ENCODE peak calls at places on chromosomes 4 and X, in four cellular contexts. U is K562, G is HepG2, H is SK-N-SH. S is an unnamed sample.

GRCh38 chrX:126847143-126847542 is 27.6 kb downstream of the PRR32 start:
- DNase-seq in U (no peak), G (no peak), H (no peak), S (no peak)

GRCh38 chr4:74838746-74839370 is 44.5 kb upstream of the BTC start:
- DNase-seq in U (no peak), G (no peak), H (no peak), S (no peak)

GRCh38 chr4:70471897-70472296 is at the start of gene MUC7:
- DNase-seq in U (no peak), G (no peak), H (no peak), S (no peak)

GRCh38 chr4:47791978-47792377 is 45.9 kb downstream of the CORIN start:
- DNase-seq in U (no peak), G (no peak), H (no peak), S (no peak)

GRCh38 chr4:72505314-72505744 is 63.7 kb downstream of the ADAMTS3 start:
- DNase-seq in U (peak; percentile 50), G (peak; percentile 24), H (peak; percentile 48), S (peak; percentile 0)

GRCh38 chrX:20511792-20512191 is 245.1 kb upstream of the RPS6KA3 start:
- DNase-seq in U (no peak), G (no peak), H (no peak), S (no peak)

GRCh38 chrX:85570496-85570895 is 191.0 kb upstream of the POF1B start:
- DNase-seq in U (no peak), G (no peak), H (no peak), S (no peak)

GRCh38 chrX:119236599-119237525 is 777 bp downstream of the PGRMC1 start:
- DNase-seq in U (peak; percentile 24), G (no peak), H (peak; percentile 59), S (no peak)

GRCh38 chr4:26048378-26048882 is 134.4 kb downstream of the SMIM20 start:
- DNase-seq in U (no peak), G (no peak), H (peak; percentile 32), S (no peak)

GRCh38 chr4:114563536-114564315 is 34.9 kb upstream of the UGT8 start:
- DNase-seq in U (no peak), G (no peak), H (no peak), S (no peak)

GRCh38 chr4:174320501-174321199 is 36.9 kb downstream of the CEP44 start:
- DNase-seq in U (no peak), G (no peak), H (no peak), S (no peak)

GRCh38 chr4:56465599-56466295 is 1.7 kb upstream of the SRP72 start:
- DNase-seq in U (no peak), G (no peak), H (no peak), S (no peak)

GRCh38 chr4:59987289-59987688 is 1212.8 kb upstream of the ADGRL3 start:
- DNase-seq in U (no peak), G (no peak), H (no peak), S (no peak)

GRCh38 chr4:174523003-174523693 is 860 bp upstream of the HPGD start:
- DNase-seq in U (peak; percentile 21), G (no peak), H (no peak), S (no peak)

GRCh38 chrX:117840645-117841044 is 276.0 kb downstream of the KLHL13 start:
- DNase-seq in U (no peak), G (no peak), H (no peak), S (no peak)

GRCh38 chr4:112938461-112939058 is 110.9 kb upstream of the ANK2 start:
- DNase-seq in U (peak; percentile 10), G (peak; percentile 14), H (peak; percentile 38), S (peak; percentile 31)

DNA sequence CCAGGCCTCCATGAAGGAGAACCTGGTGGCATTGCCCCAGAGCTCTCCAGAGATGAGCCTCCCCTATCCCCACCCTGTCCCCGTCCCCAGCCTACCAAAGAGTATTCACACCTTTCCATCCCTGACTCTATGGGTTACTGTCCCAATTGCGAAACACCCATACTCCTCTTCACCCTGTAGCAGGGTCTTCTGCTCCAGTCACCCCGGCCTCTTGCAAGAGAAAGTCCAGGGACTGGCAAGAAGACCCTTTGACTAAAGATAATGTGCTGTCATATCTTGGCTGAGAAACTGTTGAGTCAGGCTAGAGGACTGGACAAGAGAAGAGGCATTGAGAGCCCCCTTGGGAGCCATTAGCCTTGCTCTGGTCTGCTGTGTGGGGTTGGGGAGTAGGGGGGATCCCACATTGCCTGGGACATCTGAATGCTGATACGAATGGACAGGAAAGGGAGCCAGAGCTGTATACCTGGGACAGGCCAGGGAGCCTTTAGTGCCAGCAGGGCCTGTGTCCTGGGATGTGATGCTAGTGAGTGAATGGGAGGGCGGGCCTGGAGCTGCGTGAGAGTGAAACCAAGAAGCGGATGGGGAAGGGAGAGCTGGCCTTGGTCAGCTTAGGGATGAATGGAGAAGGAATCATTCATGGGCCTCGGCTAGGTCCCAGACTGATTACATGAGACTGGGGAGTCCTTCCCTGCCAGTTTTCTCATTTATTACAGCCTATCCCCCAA is 27.1 kb downstream of the NALF2 start:
- DNase-seq in U (no peak), G (no peak), H (no peak), S (no peak)
- TF ChIP-seq ELF1 in U (no peak), G (no peak), H (no peak), S (no peak)

DNA sequence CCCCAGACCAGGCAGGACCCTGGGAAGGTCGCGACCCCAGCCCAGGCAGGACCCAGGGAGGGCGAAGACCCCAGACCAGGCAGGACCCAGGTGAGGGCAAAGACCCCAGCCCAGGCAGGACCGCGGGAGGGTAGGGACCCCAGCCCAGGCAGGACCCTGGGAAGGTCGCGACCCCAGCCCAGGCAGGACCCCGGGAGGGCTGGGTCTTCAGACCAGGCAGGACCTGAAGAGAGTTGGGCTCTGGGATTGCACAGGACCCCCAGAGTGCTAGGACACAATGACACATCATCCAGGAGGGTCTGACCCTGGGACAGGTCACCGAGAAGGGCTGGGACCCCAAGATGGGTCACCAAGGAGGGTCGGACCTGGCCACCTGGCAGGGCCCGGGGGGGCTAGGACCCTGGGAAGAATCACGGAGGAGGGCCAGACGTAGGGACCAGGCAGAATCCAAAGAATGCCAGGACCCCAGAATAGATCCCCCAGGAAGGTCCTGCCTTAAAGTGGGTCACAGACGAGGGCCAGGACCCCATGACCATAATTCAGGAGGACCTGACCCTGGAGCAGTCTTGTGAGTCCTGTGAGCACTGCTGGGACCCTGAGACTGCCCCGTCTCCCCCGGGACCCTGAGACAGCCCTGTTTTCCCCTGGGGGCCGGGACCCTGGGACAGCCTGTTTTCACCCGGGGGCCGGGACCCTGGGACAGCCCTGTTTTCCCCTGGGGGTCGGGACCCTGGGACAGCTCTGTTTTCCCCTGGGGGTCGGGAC is 1.4 kb downstream of the PCGF3 start:
- DNase-seq in U (no peak), G (no peak), H (no peak), S (no peak)
- TF ChIP-seq SIN3A in U (no peak), G (no peak), H (no peak), S (no peak)

GRCh38 chr4:177375372-177375771 is 65.7 kb downstream of the NEIL3 start:
- DNase-seq in U (no peak), G (no peak), H (no peak), S (no peak)
- TF ChIP-seq ELF1 in U (no peak), G (no peak), H (no peak), S (no peak)

DNA sequence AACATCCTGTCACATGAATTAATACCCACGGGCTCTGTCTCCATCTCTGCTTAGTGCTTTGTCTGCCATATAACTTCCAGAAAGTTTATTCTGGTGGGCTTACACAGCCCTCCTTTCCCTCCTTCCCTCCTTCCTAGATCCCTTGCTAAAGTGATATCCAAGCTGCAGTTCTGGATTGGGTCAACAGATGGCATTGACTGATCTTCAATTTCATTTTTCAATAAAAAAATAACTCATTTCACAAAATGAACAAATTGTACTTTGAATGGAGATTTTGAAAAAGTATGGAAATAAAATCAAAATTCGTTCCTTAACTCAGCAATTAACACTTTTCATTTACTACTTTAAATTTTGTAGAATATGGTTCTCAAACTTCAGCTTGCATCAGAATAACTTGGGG is 94.9 kb downstream of the NXF2 start:
- DNase-seq in U (no peak), G (no peak), H (no peak), S (no peak)
- TF ChIP-seq SIN3A in U (no peak), G (no peak), H (no peak), S (no peak)

DNA sequence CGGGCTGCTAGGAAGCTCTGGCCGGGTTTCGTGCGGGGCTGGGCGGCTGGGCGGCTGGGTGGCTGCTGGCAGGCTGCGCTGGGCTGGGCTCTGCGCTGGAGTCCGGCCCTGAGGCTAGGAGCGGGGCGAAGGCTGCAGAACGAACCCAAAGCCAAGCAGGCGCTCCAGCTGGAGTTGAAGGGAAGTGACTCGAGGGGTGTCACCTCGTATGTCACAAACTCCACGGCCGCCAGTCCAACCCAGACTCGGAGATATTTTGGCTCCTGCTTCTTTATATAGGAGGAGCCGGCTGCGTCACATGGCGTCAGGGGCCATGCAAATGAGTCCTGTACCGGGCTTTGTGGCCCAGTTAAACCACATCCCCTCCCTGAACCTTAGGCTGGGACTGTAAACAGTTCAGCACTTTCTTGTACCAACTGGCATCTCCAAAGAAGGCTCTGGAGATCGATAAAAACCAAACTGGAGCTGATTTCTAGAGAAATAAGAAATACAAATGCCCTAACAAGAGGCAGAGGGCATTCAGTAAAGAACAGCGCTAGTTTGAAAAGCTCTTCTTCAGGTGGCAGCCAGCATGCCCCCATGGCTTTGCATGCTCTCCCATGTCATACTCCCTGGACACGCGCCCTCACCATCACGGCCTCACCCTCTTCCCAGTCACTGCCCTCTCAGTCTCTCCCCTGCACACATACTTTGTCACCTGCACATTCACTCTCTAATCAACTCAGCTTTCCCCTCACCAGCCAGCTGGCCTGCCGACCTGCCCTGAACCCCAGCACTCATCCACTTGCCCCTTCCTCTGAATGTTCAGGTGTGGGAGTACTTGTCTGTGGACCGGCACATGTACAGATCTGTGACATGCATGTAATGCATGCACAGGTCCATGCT is 58.5 kb downstream of the TSC22D3 start:
- DNase-seq in U (no peak), G (no peak), H (peak; percentile 60), S (peak; percentile 46)
- TF ChIP-seq ELF1 in U (no peak), G (no peak), H (no peak), S (no peak)

GRCh38 chr4:6389426-6389825 is 83.0 kb downstream of the PPP2R2C start:
- DNase-seq in U (no peak), G (no peak), H (no peak), S (no peak)

GRCh38 chr4:6386091-6386490 is 86.3 kb downstream of the PPP2R2C start:
- DNase-seq in U (no peak), G (no peak), H (no peak), S (no peak)

GRCh38 chr4:6388713-6389112 is 83.7 kb downstream of the PPP2R2C start:
- DNase-seq in U (no peak), G (no peak), H (no peak), S (no peak)

GRCh38 chr4:6390357-6390756 is 82.1 kb downstream of the PPP2R2C start:
- DNase-seq in U (no peak), G (no peak), H (no peak), S (no peak)

GRCh38 chr4:6387946-6388345 is 84.5 kb downstream of the PPP2R2C start:
- DNase-seq in U (no peak), G (no peak), H (no peak), S (no peak)
- TF ChIP-seq SIN3A in U (no peak), G (no peak), H (no peak), S (no peak)

GRCh38 chrX:12249997-12250396 is 111.7 kb downstream of the FRMPD4 start:
- DNase-seq in U (no peak), G (no peak), H (no peak), S (no peak)

GRCh38 chrX:12240491-12240890 is 102.2 kb downstream of the FRMPD4 start:
- DNase-seq in U (no peak), G (no peak), H (no peak), S (no peak)

GRCh38 chrX:12241026-12241425 is 102.8 kb downstream of the FRMPD4 start:
- DNase-seq in U (no peak), G (no peak), H (no peak), S (no peak)

GRCh38 chrX:12245650-12246645 is 107.7 kb downstream of the FRMPD4 start:
- DNase-seq in U (no peak), G (no peak), H (no peak), S (no peak)
- TF ChIP-seq ELF1 in U (no peak), G (no peak), H (no peak), S (no peak)

GRCh38 chrX:103999234-103999633 is 14.3 kb downstream of the H2BW1 start:
- DNase-seq in U (no peak), G (no peak), H (no peak), S (no peak)
- TF ChIP-seq SIN3A in U (no peak), G (no peak), H (no peak), S (no peak)

S was measured in HCT116.